ENCODE peak calls at places on chromosome 15, in nine cellular contexts. One of them, this sample, is unnamed.

GRCh38 chr15:92801774-92802464 is 98.2 kb upstream of the CHD2 start:
- DNase-seq in tibial artery: peak; percentile 86
- DNase-seq in WTC11: no peak
- DNase-seq in neural crest cell: no peak
- DNase-seq in memory B cell: no peak
- DNase-seq in left ventricle myocardium inferior: peak; percentile 56
- DNase-seq in caudate nucleus: no peak
- DNase-seq in GM13976: no peak
- DNase-seq in D341Med: no peak
- DNase-seq in this sample: no peak

GRCh38 chr15:68526269-68526668 is 52.5 kb upstream of the CORO2B start:
- DNase-seq in tibial artery: no peak
- DNase-seq in WTC11: no peak
- DNase-seq in neural crest cell: no peak
- DNase-seq in memory B cell: no peak
- DNase-seq in left ventricle myocardium inferior: no peak
- DNase-seq in caudate nucleus: no peak
- DNase-seq in GM13976: peak; percentile 48
- DNase-seq in D341Med: no peak
- DNase-seq in this sample: peak; percentile 14

GRCh38 chr15:64503197-64503596 is 42.8 kb downstream of the ZNF609 start:
- DNase-seq in tibial artery: no peak
- DNase-seq in WTC11: no peak
- DNase-seq in neural crest cell: no peak
- DNase-seq in memory B cell: no peak
- DNase-seq in left ventricle myocardium inferior: no peak
- DNase-seq in caudate nucleus: no peak
- DNase-seq in GM13976: no peak
- DNase-seq in D341Med: no peak
- DNase-seq in this sample: peak; percentile 8

GRCh38 chr15:66907826-66908502 is 157.4 kb upstream of the SMAD3 start:
- DNase-seq in tibial artery: peak; percentile 73
- DNase-seq in WTC11: no peak
- DNase-seq in neural crest cell: no peak
- DNase-seq in memory B cell: peak; percentile 67
- DNase-seq in left ventricle myocardium inferior: peak; percentile 50
- DNase-seq in caudate nucleus: peak; percentile 34
- DNase-seq in GM13976: no peak
- DNase-seq in D341Med: peak; percentile 53
- DNase-seq in this sample: no peak

GRCh38 chr15:80179025-80179759 is 26.4 kb downstream of the FAH start:
- DNase-seq in tibial artery: no peak
- DNase-seq in WTC11: no peak
- DNase-seq in neural crest cell: no peak
- DNase-seq in memory B cell: no peak
- DNase-seq in left ventricle myocardium inferior: no peak
- DNase-seq in caudate nucleus: no peak
- DNase-seq in GM13976: no peak
- DNase-seq in D341Med: no peak
- DNase-seq in this sample: no peak

GRCh38 chr15:62075595-62076279 is 9.0 kb downstream of the C2CD4A start:
- DNase-seq in tibial artery: no peak
- DNase-seq in WTC11: no peak
- DNase-seq in neural crest cell: no peak
- DNase-seq in memory B cell: no peak
- DNase-seq in left ventricle myocardium inferior: no peak
- DNase-seq in caudate nucleus: no peak
- DNase-seq in GM13976: no peak
- DNase-seq in D341Med: no peak
- DNase-seq in this sample: no peak

GRCh38 chr15:73078722-73079121 is 26.5 kb downstream of the NEO1 start:
- DNase-seq in tibial artery: no peak
- DNase-seq in WTC11: no peak
- DNase-seq in neural crest cell: no peak
- DNase-seq in memory B cell: no peak
- DNase-seq in left ventricle myocardium inferior: no peak
- DNase-seq in caudate nucleus: no peak
- DNase-seq in GM13976: no peak
- DNase-seq in D341Med: no peak
- DNase-seq in this sample: no peak

GRCh38 chr15:47565986-47566385 is 151.3 kb upstream of the SEMA6D start:
- DNase-seq in tibial artery: no peak
- DNase-seq in WTC11: no peak
- DNase-seq in neural crest cell: no peak
- DNase-seq in memory B cell: no peak
- DNase-seq in left ventricle myocardium inferior: no peak
- DNase-seq in caudate nucleus: no peak
- DNase-seq in GM13976: no peak
- DNase-seq in D341Med: no peak
- DNase-seq in this sample: no peak

GRCh38 chr15:26866298-26867198 is at the start of gene GABRA5:
- DNase-seq in tibial artery: no peak
- DNase-seq in WTC11: peak; percentile 79
- DNase-seq in neural crest cell: peak; percentile 53
- DNase-seq in memory B cell: no peak
- DNase-seq in left ventricle myocardium inferior: no peak
- DNase-seq in caudate nucleus: no peak
- DNase-seq in GM13976: no peak
- DNase-seq in D341Med: peak; percentile 89
- DNase-seq in this sample: no peak

GRCh38 chr15:89898146-89898545 is 4.4 kb upstream of the AP3S2 start:
- DNase-seq in tibial artery: no peak
- DNase-seq in WTC11: no peak
- DNase-seq in neural crest cell: no peak
- DNase-seq in memory B cell: no peak
- DNase-seq in left ventricle myocardium inferior: no peak
- DNase-seq in caudate nucleus: no peak
- DNase-seq in GM13976: no peak
- DNase-seq in D341Med: no peak
- DNase-seq in this sample: no peak

GRCh38 chr15:43509923-43510229 is 7.5 kb upstream of the MAP1A start:
- DNase-seq in tibial artery: no peak
- DNase-seq in WTC11: no peak
- DNase-seq in neural crest cell: no peak
- DNase-seq in memory B cell: no peak
- DNase-seq in left ventricle myocardium inferior: no peak
- DNase-seq in caudate nucleus: no peak
- DNase-seq in GM13976: peak; percentile 6
- DNase-seq in D341Med: no peak
- DNase-seq in this sample: no peak

GRCh38 chr15:87916208-87916607 is 340.3 kb downstream of the NTRK3 start:
- DNase-seq in tibial artery: no peak
- DNase-seq in WTC11: no peak
- DNase-seq in neural crest cell: no peak
- DNase-seq in memory B cell: no peak
- DNase-seq in left ventricle myocardium inferior: no peak
- DNase-seq in caudate nucleus: no peak
- DNase-seq in GM13976: no peak
- DNase-seq in D341Med: no peak
- DNase-seq in this sample: no peak

GRCh38 chr15:73005032-73005431 is 47.2 kb upstream of the NEO1 start:
- DNase-seq in tibial artery: no peak
- DNase-seq in WTC11: no peak
- DNase-seq in neural crest cell: no peak
- DNase-seq in memory B cell: no peak
- DNase-seq in left ventricle myocardium inferior: no peak
- DNase-seq in caudate nucleus: no peak
- DNase-seq in GM13976: no peak
- DNase-seq in D341Med: no peak
- DNase-seq in this sample: no peak

GRCh38 chr15:44300567-44300966 is 12.0 kb downstream of the GOLM2 start:
- DNase-seq in tibial artery: no peak
- DNase-seq in WTC11: no peak
- DNase-seq in neural crest cell: no peak
- DNase-seq in memory B cell: no peak
- DNase-seq in left ventricle myocardium inferior: no peak
- DNase-seq in caudate nucleus: no peak
- DNase-seq in GM13976: no peak
- DNase-seq in D341Med: no peak
- DNase-seq in this sample: no peak

GRCh38 chr15:58987036-58987435 is 427 bp upstream of the RNF111 start:
- DNase-seq in tibial artery: no peak
- DNase-seq in WTC11: no peak
- DNase-seq in neural crest cell: no peak
- DNase-seq in memory B cell: no peak
- DNase-seq in left ventricle myocardium inferior: no peak
- DNase-seq in caudate nucleus: no peak
- DNase-seq in GM13976: no peak
- DNase-seq in D341Med: no peak
- DNase-seq in this sample: no peak

GRCh38 chr15:60208708-60209107 is 189.1 kb downstream of the ANXA2 start:
- DNase-seq in tibial artery: no peak
- DNase-seq in WTC11: no peak
- DNase-seq in neural crest cell: no peak
- DNase-seq in memory B cell: no peak
- DNase-seq in left ventricle myocardium inferior: no peak
- DNase-seq in caudate nucleus: no peak
- DNase-seq in GM13976: no peak
- DNase-seq in D341Med: no peak
- DNase-seq in this sample: no peak

GRCh38 chr15:99485153-99485947 is 80.4 kb upstream of the MEF2A start:
- DNase-seq in tibial artery: no peak
- DNase-seq in WTC11: no peak
- DNase-seq in neural crest cell: no peak
- DNase-seq in memory B cell: no peak
- DNase-seq in left ventricle myocardium inferior: no peak
- DNase-seq in caudate nucleus: no peak
- DNase-seq in GM13976: no peak
- DNase-seq in D341Med: no peak
- DNase-seq in this sample: no peak

GRCh38 chr15:28932361-28932760 is 46.6 kb downstream of the APBA2 start:
- DNase-seq in tibial artery: no peak
- DNase-seq in WTC11: no peak
- DNase-seq in neural crest cell: no peak
- DNase-seq in memory B cell: no peak
- DNase-seq in left ventricle myocardium inferior: no peak
- DNase-seq in caudate nucleus: no peak
- DNase-seq in GM13976: no peak
- DNase-seq in D341Med: no peak
- DNase-seq in this sample: no peak

GRCh38 chr15:59346951-59347350 is 25.7 kb downstream of the MYO1E start:
- DNase-seq in tibial artery: no peak
- DNase-seq in WTC11: peak; percentile 47
- DNase-seq in neural crest cell: no peak
- DNase-seq in memory B cell: no peak
- DNase-seq in left ventricle myocardium inferior: no peak
- DNase-seq in caudate nucleus: no peak
- DNase-seq in GM13976: no peak
- DNase-seq in D341Med: no peak
- DNase-seq in this sample: no peak

GRCh38 chr15:98025237-98025636 is 64.7 kb downstream of the ARRDC4 start:
- DNase-seq in tibial artery: no peak
- DNase-seq in WTC11: no peak
- DNase-seq in neural crest cell: no peak
- DNase-seq in memory B cell: no peak
- DNase-seq in left ventricle myocardium inferior: no peak
- DNase-seq in caudate nucleus: no peak
- DNase-seq in GM13976: no peak
- DNase-seq in D341Med: no peak
- DNase-seq in this sample: no peak

GRCh38 chr15:58346361-58346760 is 85.4 kb upstream of the LIPC start:
- DNase-seq in tibial artery: no peak
- DNase-seq in WTC11: no peak
- DNase-seq in neural crest cell: no peak
- DNase-seq in memory B cell: no peak
- DNase-seq in left ventricle myocardium inferior: no peak
- DNase-seq in caudate nucleus: no peak
- DNase-seq in GM13976: no peak
- DNase-seq in D341Med: no peak
- DNase-seq in this sample: no peak

GRCh38 chr15:78265137-78265460 is 737 bp downstream of the DNAJA4 start:
- DNase-seq in tibial artery: no peak
- DNase-seq in WTC11: no peak
- DNase-seq in neural crest cell: no peak
- DNase-seq in memory B cell: no peak
- DNase-seq in left ventricle myocardium inferior: no peak
- DNase-seq in caudate nucleus: no peak
- DNase-seq in GM13976: no peak
- DNase-seq in D341Med: no peak
- DNase-seq in this sample: no peak

GRCh38 chr15:42727740-42728355 is 9.1 kb downstream of the CDAN1 start:
- DNase-seq in tibial artery: no peak
- DNase-seq in WTC11: no peak
- DNase-seq in neural crest cell: no peak
- DNase-seq in memory B cell: no peak
- DNase-seq in left ventricle myocardium inferior: no peak
- DNase-seq in caudate nucleus: no peak
- DNase-seq in GM13976: peak; percentile 28
- DNase-seq in D341Med: no peak
- DNase-seq in this sample: no peak

GRCh38 chr15:73366766-73367623 is 1.8 kb downstream of the HCN4 start:
- DNase-seq in tibial artery: no peak
- DNase-seq in WTC11: peak; percentile 24
- DNase-seq in neural crest cell: no peak
- DNase-seq in memory B cell: no peak
- DNase-seq in left ventricle myocardium inferior: no peak
- DNase-seq in caudate nucleus: no peak
- DNase-seq in GM13976: no peak
- DNase-seq in D341Med: no peak
- DNase-seq in this sample: no peak

GRCh38 chr15:25234831-25235230 is 204.0 kb downstream of the UBE3A start:
- DNase-seq in tibial artery: no peak
- DNase-seq in WTC11: no peak
- DNase-seq in neural crest cell: no peak
- DNase-seq in memory B cell: no peak
- DNase-seq in left ventricle myocardium inferior: no peak
- DNase-seq in caudate nucleus: no peak
- DNase-seq in GM13976: no peak
- DNase-seq in D341Med: no peak
- DNase-seq in this sample: no peak

GRCh38 chr15:25245801-25246622 is 192.8 kb downstream of the UBE3A start:
- DNase-seq in tibial artery: no peak
- DNase-seq in WTC11: peak; percentile 1
- DNase-seq in neural crest cell: no peak
- DNase-seq in memory B cell: no peak
- DNase-seq in left ventricle myocardium inferior: no peak
- DNase-seq in caudate nucleus: no peak
- DNase-seq in GM13976: no peak
- DNase-seq in D341Med: no peak
- DNase-seq in this sample: no peak

GRCh38 chr15:25368855-25369254 is 70.0 kb downstream of the UBE3A start:
- DNase-seq in tibial artery: no peak
- DNase-seq in WTC11: no peak
- DNase-seq in neural crest cell: no peak
- DNase-seq in memory B cell: no peak
- DNase-seq in left ventricle myocardium inferior: no peak
- DNase-seq in caudate nucleus: no peak
- DNase-seq in GM13976: no peak
- DNase-seq in D341Med: no peak
- DNase-seq in this sample: no peak

GRCh38 chr15:65361708-65362459 is 15.9 kb downstream of the IGDCC3 start:
- DNase-seq in tibial artery: no peak
- DNase-seq in WTC11: peak; percentile 48
- DNase-seq in neural crest cell: no peak
- DNase-seq in memory B cell: no peak
- DNase-seq in left ventricle myocardium inferior: no peak
- DNase-seq in caudate nucleus: no peak
- DNase-seq in GM13976: no peak
- DNase-seq in D341Med: no peak
- DNase-seq in this sample: no peak

GRCh38 chr15:68292157-68292781 is 14.7 kb downstream of the FEM1B start:
- DNase-seq in tibial artery: no peak
- DNase-seq in WTC11: no peak
- DNase-seq in neural crest cell: no peak
- DNase-seq in memory B cell: no peak
- DNase-seq in left ventricle myocardium inferior: no peak
- DNase-seq in caudate nucleus: no peak
- DNase-seq in GM13976: no peak
- DNase-seq in D341Med: no peak
- DNase-seq in this sample: no peak

GRCh38 chr15:30062881-30063280 is 19.9 kb upstream of the GOLGA8J start:
- DNase-seq in tibial artery: no peak
- DNase-seq in WTC11: no peak
- DNase-seq in neural crest cell: no peak
- DNase-seq in memory B cell: no peak
- DNase-seq in left ventricle myocardium inferior: no peak
- DNase-seq in caudate nucleus: no peak
- DNase-seq in GM13976: no peak
- DNase-seq in D341Med: no peak
- DNase-seq in this sample: no peak

GRCh38 chr15:33234019-33234418 is 39.5 kb upstream of the FMN1 start:
- DNase-seq in tibial artery: no peak
- DNase-seq in WTC11: no peak
- DNase-seq in neural crest cell: peak; percentile 20
- DNase-seq in memory B cell: no peak
- DNase-seq in left ventricle myocardium inferior: no peak
- DNase-seq in caudate nucleus: no peak
- DNase-seq in GM13976: no peak
- DNase-seq in D341Med: no peak
- DNase-seq in this sample: no peak